ENCODE peak calls at places on chromosome 7, in eight cellular contexts. H is tibial artery; Y is colonic mucosa; A is left lung; C is SJSA1; G is fibroblast of lung; L is mesenchymal stem cell; V is CD4-positive, CD25-positive, alpha-beta regulatory T cell. S is an unnamed sample.

GRCh38 chr7:134831862-134832261 is 52.4 kb downstream of the CALD1 start:
- DNase-seq in A (no peak), C (no peak), G (no peak), H (peak; percentile 84), Y (no peak), L (no peak), V (no peak), S (no peak)

GRCh38 chr7:33062023-33062781 is at the start of gene NT5C3A:
- DNase-seq in H (peak; percentile 64), G (peak; percentile 33), L (peak; percentile 53), A (peak; percentile 88), V (peak; percentile 45), Y (peak; percentile 72), C (no peak), S (peak; percentile 54)

GRCh38 chr7:123629281-123629680 is 26.4 kb upstream of the LMOD2 start:
- DNase-seq in V (no peak), A (no peak), Y (no peak), L (no peak), H (no peak), G (no peak), C (no peak), S (no peak)

GRCh38 chr7:128192497-128193142 is 48.5 kb upstream of the LEP start:
- DNase-seq in C (peak; percentile 25), V (no peak), Y (no peak), H (no peak), G (no peak), A (no peak), L (no peak), S (no peak)

GRCh38 chr7:92725161-92725925 is 111.0 kb downstream of the CDK6 start:
- DNase-seq in C (no peak), Y (no peak), G (no peak), V (no peak), L (no peak), A (no peak), H (no peak), S (no peak)

GRCh38 chr7:37149019-37149814 is 299.4 kb downstream of the ELMO1 start:
- DNase-seq in L (no peak), Y (no peak), G (no peak), V (no peak), C (no peak), H (no peak), A (no peak), S (no peak)

GRCh38 chr7:10474048-10474447 is 499.6 kb upstream of the PHF14 start:
- DNase-seq in V (no peak), A (no peak), Y (no peak), H (no peak), C (no peak), G (peak; percentile 55), L (peak; percentile 22), S (no peak)

GRCh38 chr7:131238260-131238940 is 89.3 kb upstream of the MKLN1 start:
- DNase-seq in V (peak; percentile 25), Y (no peak), L (peak; percentile 89), C (no peak), A (no peak), H (no peak), G (peak; percentile 78), S (no peak)

GRCh38 chr7:79410345-79410744 is 43.1 kb downstream of the MAGI2 start:
- DNase-seq in C (no peak), V (no peak), H (no peak), Y (no peak), A (no peak), L (no peak), G (no peak), S (no peak)

GRCh38 chr7:155426543-155427410 is 31.2 kb upstream of the EN2 start:
- DNase-seq in H (no peak), G (peak; percentile 2), C (no peak), L (no peak), A (peak; percentile 64), Y (no peak), V (no peak), S (no peak)

GRCh38 chr7:158111906-158112570 is 475.6 kb downstream of the PTPRN2 start:
- DNase-seq in H (no peak), C (peak; percentile 28), A (peak; percentile 43), G (no peak), Y (no peak), L (no peak), V (no peak), S (no peak)

GRCh38 chr7:64863969-64864368 is 39.1 kb upstream of the ZNF273 start:
- DNase-seq in A (no peak), Y (no peak), H (no peak), L (no peak), V (no peak), G (no peak), C (no peak), S (no peak)

GRCh38 chr7:80288175-80289122 is 153.8 kb downstream of the GNAI1 start:
- DNase-seq in H (no peak), L (peak; percentile 63), V (no peak), Y (no peak), C (peak; percentile 83), A (no peak), G (peak; percentile 94), S (peak; percentile 9)

GRCh38 chr7:42091461-42092229 is 145.4 kb downstream of the GLI3 start:
- DNase-seq in A (no peak), G (peak; percentile 27), V (no peak), C (peak; percentile 59), Y (no peak), H (no peak), L (peak; percentile 86), S (peak; percentile 62)

GRCh38 chr7:113891828-113892227 is 27.0 kb downstream of the PPP1R3A start:
- DNase-seq in C (no peak), H (no peak), Y (no peak), G (peak; percentile 90), V (no peak), A (no peak), L (no peak), S (no peak)

GRCh38 chr7:142150869-142151268 is 39.4 kb downstream of the MGAM2 start:
- DNase-seq in L (no peak), G (no peak), C (no peak), A (no peak), V (no peak), Y (no peak), H (no peak), S (no peak)
- H3K4me3 ChIP-seq in L (no peak overlapping the region), G (no peak overlapping the region), C (no peak overlapping the region), A (no peak overlapping the region), V (no peak overlapping the region), Y (no peak overlapping the region), H (no peak overlapping the region), S (no peak overlapping the region)

GRCh38 chr7:44098092-44099068 is 5.8 kb upstream of the AEBP1 start:
- DNase-seq in H (no peak), G (no peak), L (no peak), C (no peak), Y (no peak), A (no peak), V (no peak), S (no peak)
- H3K4me1 ChIP-seq in H (no peaks in the 10 kb centered on the region), G (peaks cover 19% of the 10 kb centered on the region), L (peaks cover 31% of the 10 kb centered on the region), C (peaks cover 9% of the 10 kb centered on the region), Y (no peaks in the 10 kb centered on the region), A (peaks cover 4% of the 10 kb centered on the region), V (peaks cover 5% of the 10 kb centered on the region), S (no peaks in the 10 kb centered on the region)

DNA sequence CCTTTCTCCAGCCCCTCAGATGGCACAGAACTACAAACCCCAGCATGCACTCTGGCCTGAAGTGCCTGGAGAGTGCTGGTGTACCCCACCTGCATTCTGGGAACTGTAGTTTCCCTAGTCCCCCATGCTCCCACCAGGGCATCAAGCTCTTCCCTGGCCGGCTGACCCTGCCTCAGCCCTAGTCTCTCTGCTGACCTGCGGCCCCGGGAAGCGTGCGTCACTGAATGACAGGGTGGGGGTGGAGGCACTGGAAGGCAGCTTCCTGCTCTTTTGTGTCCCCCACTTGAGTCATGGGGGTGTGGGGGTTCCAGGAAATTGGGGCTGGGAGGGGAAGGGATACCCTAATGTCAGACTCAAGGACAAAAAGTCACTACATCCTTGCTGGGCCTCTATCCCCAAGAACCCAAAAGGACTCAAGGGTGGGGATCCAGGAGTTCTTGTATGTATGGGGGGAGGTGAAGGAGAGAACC is 2.1 kb downstream of the NOS3 start:
- DNase-seq in H (no peak), L (peak; percentile 54), C (no peak), Y (no peak), G (peak; percentile 12), V (peak; percentile 51), A (no peak), S (peak; percentile 59)
- H3K4me3 ChIP-seq in H (no peak overlapping the region), L (no peak overlapping the region), C (no peak overlapping the region), Y (no peak overlapping the region), G (no peak overlapping the region), V (no peak overlapping the region), A (no peak overlapping the region), S (no peak overlapping the region)

GRCh38 chr7:117873056-117873932 is at the start of gene CTTNBP2:
- DNase-seq in L (peak; percentile 60), A (peak; percentile 84), C (no peak), G (peak; percentile 62), Y (peak; percentile 49), V (no peak), H (peak; percentile 74), S (peak; percentile 49)
- H3K4me1 ChIP-seq in L (no peaks in the 10 kb centered on the region), A (no peaks in the 10 kb centered on the region), C (peaks cover 13% of the 10 kb centered on the region), G (peaks cover 8% of the 10 kb centered on the region), Y (no peaks in the 10 kb centered on the region), V (peaks cover 4% of the 10 kb centered on the region), H (no peaks in the 10 kb centered on the region), S (peaks cover 33% of the 10 kb centered on the region)

GRCh38 chr7:13987395-13987794 is 2.1 kb downstream of the ETV1 start:
- DNase-seq in Y (no peak), V (no peak), H (no peak), G (peak; percentile 48), C (no peak), L (peak; percentile 54), A (no peak), S (no peak)

GRCh38 chr7:13988011-13988410 is 1.5 kb downstream of the ETV1 start:
- DNase-seq in H (no peak), Y (no peak), L (peak; percentile 80), A (no peak), V (no peak), G (peak; percentile 90), C (no peak), S (peak; percentile 24)

GRCh38 chr7:13989138-13989943 is at the start of gene ETV1:
- DNase-seq in Y (peak; percentile 74), C (peak; percentile 45), H (peak; percentile 82), A (peak; percentile 76), L (peak; percentile 88), G (peak; percentile 73), V (no peak), S (peak; percentile 76)

GRCh38 chr7:13989944-13990295 is 454 bp upstream of the ETV1 start:
- DNase-seq in V (no peak), G (no peak), C (no peak), Y (peak; percentile 27), A (no peak), H (no peak), L (no peak), S (no peak)

DNA sequence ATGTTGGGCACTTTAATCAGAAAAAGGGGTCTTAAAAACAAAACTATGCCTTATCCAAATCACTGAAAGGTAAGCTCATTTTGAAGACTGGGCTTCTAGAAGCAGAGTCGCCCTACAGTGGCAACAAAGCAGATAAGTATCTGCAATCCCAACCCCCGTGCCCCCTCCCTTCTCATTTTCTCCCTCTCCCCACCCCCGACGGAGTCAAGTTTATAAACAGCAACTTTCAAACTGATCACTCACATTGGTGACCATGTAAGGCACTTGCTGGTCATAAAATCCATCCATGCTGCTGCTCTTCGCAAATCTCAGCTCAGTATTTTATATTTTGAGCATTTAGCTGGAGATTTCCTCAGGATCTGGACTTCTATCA is 715 bp downstream of the ETV1 start:
- DNase-seq in G (peak; percentile 44), A (no peak), V (no peak), Y (peak; percentile 19), L (peak; percentile 64), H (no peak), C (no peak), S (no peak)
- H3K4me3 ChIP-seq in G (peak overlapping the region; percentile 86), A (peak overlapping the region; percentile 54), V (peak overlapping the region; percentile 64), Y (peak overlapping the region; percentile 65), L (no peak overlapping the region), H (peak overlapping the region; percentile 70), C (peak overlapping the region; percentile 52), S (peak overlapping the region; percentile 39)